ENCODE peak calls at places on chromosomes 7 and 10, in four cellular contexts. Q is fibroblast of lung, D is heart left ventricle, Y is GM12865. P is an unnamed sample.

GRCh38 chr7:149496642-149497391 is 792 bp downstream of the ZNF746 start:
- DNase-seq in Y (peak), D (peak), Q (peak), P (no peak)

GRCh38 chr7:66518151-66518691 is 110.5 kb upstream of the KCTD7 start:
- DNase-seq in Y (no peak), D (no peak), Q (no peak), P (no peak)

GRCh38 chr7:452230-452751 is 67.4 kb downstream of the PDGFA start:
- DNase-seq in Q (peak), D (no peak), Y (peak), P (no peak)

GRCh38 chr7:75739796-75740672 is 1.3 kb upstream of the HIP1 start:
- DNase-seq in D (no peak), Y (peak), Q (peak), P (no peak)

GRCh38 chr7:102254521-102254920 is 32.1 kb upstream of the SH2B2 start:
- DNase-seq in Y (no peak), D (no peak), Q (no peak), P (no peak)

GRCh38 chr7:8389898-8390642 is 43.3 kb upstream of the NXPH1 start:
- DNase-seq in Y (peak), D (no peak), Q (no peak), P (peak)

GRCh38 chr7:101880536-101881443 is 63.4 kb downstream of the CUX1 start:
- DNase-seq in Y (no peak), D (no peak), Q (peak), P (no peak)

GRCh38 chr7:155490697-155491628 is 33.0 kb downstream of the EN2 start:
- DNase-seq in Y (peak), D (peak), Q (no peak), P (peak)

GRCh38 chr10:79028056-79028430 is 40.7 kb upstream of the ZMIZ1 start:
- DNase-seq in Y (no peak), Q (no peak), D (no peak), P (no peak)

GRCh38 chr10:131804551-131805295 is 96.1 kb upstream of the PPP2R2D start:
- DNase-seq in D (no peak), Y (no peak), Q (no peak), P (no peak)

GRCh38 chr7:24713039-24713793 is 44.0 kb downstream of the GSDME start:
- DNase-seq in Y (no peak), Q (no peak), D (no peak), P (no peak)

GRCh38 chr10:87636313-87636915 is 23.3 kb upstream of the PAPSS2 start:
- DNase-seq in Y (no peak), Q (no peak), D (no peak), P (no peak)

GRCh38 chr10:78203915-78204818 is 170.5 kb downstream of the RPS24 start:
- DNase-seq in Q (no peak), D (peak), Y (no peak), P (no peak)

GRCh38 chr10:17003151-17003550 is 126.5 kb downstream of the CUBN start:
- DNase-seq in D (no peak), Q (peak), Y (no peak), P (no peak)

GRCh38 chr7:116145245-116145852 is 65.0 kb upstream of the TES start:
- DNase-seq in D (no peak), Y (peak), Q (no peak), P (no peak)

GRCh38 chr10:83991986-83992753 is 147.1 kb upstream of the GHITM start:
- DNase-seq in D (no peak), Q (no peak), Y (peak), P (peak)

DNA sequence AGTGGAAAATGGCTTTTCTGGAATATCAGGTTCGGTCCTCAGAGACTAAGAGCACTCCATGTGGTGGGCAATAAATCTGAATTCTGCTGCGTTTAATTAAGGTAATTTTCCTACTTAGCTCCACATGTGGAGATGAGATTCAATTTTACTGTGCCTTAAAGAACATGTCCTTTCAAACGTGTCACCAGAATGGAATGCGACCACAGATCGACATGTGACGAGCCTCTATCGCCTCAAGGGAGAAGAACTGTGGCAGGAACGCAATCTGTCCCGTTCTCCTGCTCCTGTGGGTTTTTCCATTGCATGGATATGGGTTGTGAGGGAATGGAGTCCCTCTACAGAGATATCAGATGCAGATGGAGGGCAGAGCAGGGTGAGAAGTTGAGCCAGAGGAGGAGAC is 205.4 kb upstream of the ZNF32 start:
- DNase-seq in D (peak), Q (peak), Y (no peak), P (no peak)
- TF ChIP-seq CTCF in D (no peak), Q (no peak), Y (no peak), P (no peak)

DNA sequence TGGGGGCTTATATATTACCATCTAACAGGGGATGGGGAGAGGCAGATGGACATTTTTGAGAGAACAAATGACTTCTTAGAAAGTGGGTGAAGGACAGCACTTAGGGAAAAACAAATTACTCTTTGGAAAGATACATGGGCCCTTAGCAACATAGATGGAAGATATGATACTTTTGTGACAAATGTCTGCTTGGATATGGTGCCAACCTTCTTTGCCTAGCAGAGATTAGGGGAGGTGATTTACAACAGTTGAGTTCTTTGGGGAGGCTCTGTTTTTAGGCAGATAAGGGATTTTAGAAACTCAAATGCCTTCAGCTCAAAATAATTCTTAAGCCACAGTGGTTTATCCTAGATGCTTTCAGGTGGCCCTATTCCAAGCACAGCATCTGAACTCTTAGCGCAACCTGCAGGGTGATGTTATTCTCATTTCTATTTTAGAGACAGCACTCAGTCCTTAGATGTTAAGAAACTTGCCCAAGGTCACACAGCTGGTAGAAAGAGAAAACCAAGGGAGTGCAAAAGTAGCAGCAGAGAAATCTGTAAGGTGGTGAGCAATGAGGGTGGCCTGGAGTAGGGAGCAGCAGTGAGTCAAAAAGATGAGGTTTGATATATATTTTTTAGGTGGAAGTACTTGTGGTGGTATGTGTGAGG is 75.1 kb upstream of the KMT2E start:
- DNase-seq in Y (peak), Q (no peak), D (no peak), P (no peak)
- TF ChIP-seq CTCF in Y (no peak), Q (no peak), D (no peak), P (no peak)

DNA sequence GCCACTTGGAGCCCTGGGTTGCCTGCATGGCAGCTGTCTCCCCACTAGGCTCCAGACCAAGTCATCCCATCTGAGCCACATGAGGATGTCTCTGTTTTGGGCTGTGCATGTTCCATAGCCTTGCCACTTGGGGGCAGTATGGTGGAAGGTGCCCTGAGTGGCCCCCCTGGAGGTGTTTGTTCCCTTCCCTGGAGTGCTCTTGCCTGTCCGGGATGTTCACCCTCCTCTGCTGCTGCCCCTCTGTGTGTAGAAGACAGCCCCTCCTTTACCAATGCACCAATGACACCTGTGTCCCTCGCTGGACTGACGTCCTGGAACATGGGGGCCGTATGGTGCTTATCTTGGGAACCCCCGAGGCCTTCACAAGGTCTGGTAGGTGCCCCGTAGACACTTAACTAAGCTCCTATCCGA is 100.2 kb downstream of the ACTR3B start:
- DNase-seq in Q (no peak), D (no peak), Y (peak), P (no peak)
- TF ChIP-seq CTCF in Q (peak), D (no peak), Y (peak), P (peak)

DNA sequence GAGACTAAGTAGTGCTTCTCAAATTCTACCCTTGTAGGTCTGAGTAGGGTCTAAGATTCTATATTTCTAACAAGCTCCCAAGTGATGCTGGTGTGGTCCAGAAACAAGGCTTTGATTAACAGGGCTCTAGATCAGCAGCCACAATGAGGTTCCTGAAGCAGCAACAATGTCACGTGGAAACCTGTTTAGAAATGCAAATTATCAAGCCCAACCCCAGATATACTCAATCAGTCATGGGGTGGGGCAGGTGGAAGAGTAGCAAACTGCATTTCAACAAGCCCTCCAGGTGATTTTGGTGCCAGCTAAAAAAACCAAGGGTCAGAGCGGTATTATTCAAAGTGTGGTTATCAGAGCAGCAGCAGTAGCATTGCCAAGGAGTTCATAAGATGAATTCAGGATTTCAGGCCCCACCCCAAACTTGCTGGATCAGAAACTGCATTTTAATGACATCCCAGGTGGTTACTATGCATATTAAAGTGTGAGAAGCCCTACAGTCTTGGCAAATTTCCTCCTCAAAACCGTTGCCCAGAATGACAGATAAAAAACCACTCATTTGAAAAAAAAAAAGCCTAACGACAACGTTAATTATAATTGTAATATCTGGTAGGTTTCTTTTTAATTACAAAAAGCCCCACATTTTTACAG is 199.2 kb downstream of the AHR start:
- DNase-seq in Q (no peak), D (no peak), Y (no peak), P (no peak)
- TF ChIP-seq CTCF in Q (no peak), D (no peak), Y (no peak), P (no peak)

GRCh38 chr10:50561816-50562215 is 61.9 kb downstream of the SGMS1 start:
- DNase-seq in Q (peak), Y (peak), D (no peak), P (no peak)
- TF ChIP-seq CTCF in Q (peak), Y (peak), D (peak), P (peak)

GRCh38 chr10:127813290-127813689 is 76.3 kb downstream of the FOXI2 start:
- DNase-seq in Y (no peak), Q (no peak), D (no peak), P (no peak)

GRCh38 chr10:127815147-127815546 is 77.6 kb downstream of the CLRN3 start:
- DNase-seq in D (no peak), Q (no peak), Y (no peak), P (no peak)
- TF ChIP-seq CTCF in D (no peak), Q (no peak), Y (peak), P (peak)

DNA sequence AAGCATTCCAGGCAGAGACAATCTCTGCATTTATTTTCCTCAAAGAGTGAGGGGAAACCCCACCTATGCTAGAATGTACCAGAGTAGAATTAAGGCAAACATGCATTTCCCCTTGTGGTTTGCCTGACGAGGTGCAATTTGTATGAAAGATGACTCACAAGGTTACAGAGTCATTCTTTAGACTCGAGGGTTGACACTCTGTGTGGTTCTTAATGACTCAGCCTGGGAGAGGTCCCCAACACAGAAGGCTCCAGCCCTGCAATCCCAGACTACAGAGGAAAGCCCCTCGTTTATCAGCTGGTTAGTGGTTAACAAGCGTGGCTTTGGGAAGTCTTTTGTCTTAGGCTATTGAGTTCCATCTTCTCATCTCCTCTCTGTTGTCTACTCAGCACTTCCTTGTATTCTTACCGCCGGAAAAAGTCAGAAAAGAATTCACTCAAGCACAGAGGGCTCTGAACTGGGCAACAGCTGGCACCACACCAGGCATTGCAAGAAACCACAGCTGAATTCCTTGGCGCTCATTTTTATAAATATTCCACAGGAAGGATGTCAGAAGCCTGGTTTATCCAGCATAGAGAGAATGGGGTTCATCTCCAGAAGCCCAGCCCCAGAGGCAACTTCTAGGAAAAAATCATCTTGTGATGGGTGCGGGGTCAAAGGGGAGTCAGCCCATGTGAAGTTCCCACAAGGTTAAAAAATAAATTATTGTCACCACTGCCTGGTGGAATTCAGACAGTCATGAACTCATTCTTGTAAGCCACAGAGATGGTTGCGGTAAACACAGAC is 24.4 kb upstream of the SVIL start:
- DNase-seq in Y (peak), Q (peak), D (peak), P (no peak)
- TF ChIP-seq CTCF in Y (no peak), Q (peak), D (peak), P (peak)

DNA sequence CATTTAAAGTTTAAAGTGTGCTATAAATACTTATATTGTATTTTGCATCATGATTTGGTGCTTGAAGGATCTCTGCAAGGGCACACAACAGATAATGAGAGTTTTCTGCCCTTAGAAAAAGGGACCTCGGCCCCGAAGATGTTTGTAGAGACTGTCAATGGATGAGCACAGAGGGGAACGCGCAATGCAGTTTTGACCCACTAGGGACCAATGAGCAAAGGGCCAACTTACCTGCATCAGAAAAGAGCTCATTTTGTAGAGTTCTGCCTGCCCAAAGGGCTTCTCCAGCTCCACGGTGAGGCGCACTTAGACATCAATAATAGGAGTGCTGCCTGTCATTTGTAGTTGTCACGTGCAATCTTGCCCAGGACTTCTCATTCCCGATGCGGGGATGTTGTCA is 91.1 kb downstream of the BUB3 start:
- DNase-seq in Q (no peak), Y (no peak), D (no peak), P (no peak)
- TF ChIP-seq CTCF in Q (no peak), Y (no peak), D (no peak), P (no peak)

P was measured in neural crest cell.